ENCODE peak calls at places on chromosomes 5 and 9, in eight cellular contexts. V is stimulated activated CD8-positive, alpha-beta memory T cell treated with anti-CD3 and anti-CD28 coated beads, Interleukin-15, amount 100 ng/mL, for 4 hours; N is type B pancreatic cell; J is upper lobe of left lung; L is amniotic epithelial cell; C is caudate nucleus; A is brain microvascular endothelial cell; S is germinal center. E is an unnamed sample.

GRCh38 chr5:3428355-3428754 is 167.3 kb upstream of the IRX1 start:
- DNase-seq in V (no peak), N (no peak), J (no peak), L (no peak), C (no peak), A (no peak), S (no peak), E (no peak)

GRCh38 chr5:39624268-39624886 is 199.6 kb upstream of the DAB2 start:
- DNase-seq in V (no peak), N (no peak), J (peak; percentile 34), L (peak; percentile 66), C (no peak), A (peak; percentile 34), S (no peak), E (no peak)

GRCh38 chr5:157159209-157159751 is 6.8 kb downstream of the GARIN3 start:
- DNase-seq in V (no peak), N (no peak), J (no peak), L (no peak), C (no peak), A (no peak), S (no peak), E (no peak)

GRCh38 chr5:136053336-136054121 is 24.7 kb downstream of the TGFBI start:
- DNase-seq in V (no peak), N (no peak), J (peak; percentile 24), L (peak; percentile 93), C (no peak), A (peak; percentile 98), S (no peak), E (no peak)

GRCh38 chr5:179256229-179257189 is 88.8 kb downstream of the ADAMTS2 start:
- DNase-seq in V (no peak), N (peak; percentile 56), J (peak; percentile 20), L (no peak), C (no peak), A (no peak), S (no peak), E (peak; percentile 6)

GRCh38 chr5:69217154-69217731 is 17.4 kb upstream of the CDK7 start:
- DNase-seq in V (peak; percentile 88), N (no peak), J (no peak), L (no peak), C (no peak), A (no peak), S (peak; percentile 97), E (no peak)

GRCh38 chr5:160369990-160370712 is at the start of gene C1QTNF2:
- DNase-seq in V (no peak), N (no peak), J (peak; percentile 26), L (peak; percentile 54), C (peak; percentile 27), A (peak; percentile 31), S (no peak), E (peak; percentile 40)

GRCh38 chr5:150067405-150067960 is 18.9 kb downstream of the CSF1R start:
- DNase-seq in V (no peak), N (no peak), J (no peak), L (no peak), C (no peak), A (no peak), S (no peak), E (no peak)

GRCh38 chr9:68964102-68964541 is 49.8 kb downstream of the PRKACG start:
- DNase-seq in V (no peak), N (no peak), J (no peak), L (no peak), C (no peak), A (no peak), S (no peak), E (no peak)

GRCh38 chr5:180376511-180376910 is 23.4 kb upstream of the GFPT2 start:
- DNase-seq in V (no peak), N (no peak), J (no peak), L (no peak), C (no peak), A (no peak), S (no peak), E (no peak)

GRCh38 chr5:1087428-1087827 is 24.4 kb downstream of the SLC12A7 start:
- DNase-seq in V (no peak), N (no peak), J (no peak), L (no peak), C (no peak), A (no peak), S (no peak), E (no peak)

GRCh38 chr5:72472666-72473422 is 34.4 kb downstream of the ZNF366 start:
- DNase-seq in V (no peak), N (no peak), J (no peak), L (peak; percentile 45), C (no peak), A (no peak), S (no peak), E (no peak)

GRCh38 chr5:107455111-107455544 is 215.6 kb downstream of the EFNA5 start:
- DNase-seq in V (no peak), N (no peak), J (no peak), L (peak; percentile 85), C (no peak), A (no peak), S (no peak), E (no peak)

GRCh38 chr5:58641533-58641932 is 58.7 kb downstream of the RAB3C start:
- DNase-seq in V (no peak), N (no peak), J (no peak), L (no peak), C (no peak), A (no peak), S (no peak), E (no peak)

GRCh38 chr5:4199461-4199860 is 603.8 kb downstream of the IRX1 start:
- DNase-seq in V (no peak), N (no peak), J (no peak), L (no peak), C (no peak), A (no peak), S (no peak), E (no peak)

GRCh38 chr9:36451949-36452348 is 51.9 kb upstream of the RNF38 start:
- DNase-seq in V (no peak), N (no peak), J (peak; percentile 76), L (no peak), C (no peak), A (no peak), S (no peak), E (no peak)

GRCh38 chr5:33105521-33105941 is 335.2 kb upstream of the TARS1 start:
- DNase-seq in V (no peak), N (no peak), J (no peak), L (peak; percentile 76), C (no peak), A (peak; percentile 65), S (no peak), E (no peak)

GRCh38 chr5:5494489-5495402 is 72.3 kb downstream of the ICE1 start:
- DNase-seq in V (peak; percentile 70), N (no peak), J (peak; percentile 89), L (peak; percentile 64), C (no peak), A (peak; percentile 36), S (peak; percentile 92), E (peak; percentile 44)

GRCh38 chr5:135487839-135488514 is 35.8 kb upstream of the TIFAB start:
- DNase-seq in V (no peak), N (no peak), J (peak; percentile 0), L (no peak), C (no peak), A (no peak), S (no peak), E (no peak)

GRCh38 chr5:174935854-174936474 is 211.6 kb downstream of the MSX2 start:
- DNase-seq in V (no peak), N (peak; percentile 80), J (peak; percentile 34), L (peak; percentile 7), C (peak; percentile 34), A (peak; percentile 38), S (peak; percentile 33), E (peak; percentile 89)

GRCh38 chr9:135282001-135282731 is 194.7 kb downstream of the OLFM1 start:
- DNase-seq in V (no peak), N (no peak), J (peak; percentile 75), L (no peak), C (peak; percentile 40), A (no peak), S (no peak), E (peak; percentile 62)

GRCh38 chr5:54234304-54234938 is 76.0 kb downstream of the ARL15 start:
- DNase-seq in V (no peak), N (no peak), J (no peak), L (peak; percentile 51), C (no peak), A (no peak), S (peak; percentile 11), E (no peak)

GRCh38 chr9:92781902-92782301 is 17.3 kb upstream of the BICD2 start:
- DNase-seq in V (no peak), N (no peak), J (no peak), L (no peak), C (no peak), A (no peak), S (no peak), E (no peak)

GRCh38 chr9:98958271-98958989 is 14.7 kb downstream of the COL15A1 start:
- DNase-seq in V (no peak), N (no peak), J (no peak), L (peak; percentile 71), C (no peak), A (peak; percentile 65), S (no peak), E (no peak)

GRCh38 chr9:129479217-129480011 is 141.5 kb downstream of the C9orf50 start:
- DNase-seq in V (no peak), N (no peak), J (no peak), L (no peak), C (no peak), A (no peak), S (no peak), E (no peak)